ENCODE peak calls at places on chromosomes 3 and 15, in seven cellular contexts. M, X, T, O, D, J and Y are unnamed samples.

GRCh38 chr15:99732711-99733267 is 448 bp downstream of the LYSMD4 start:
- DNase-seq in M (no peak), X (peak; percentile 40), T (no peak), O (no peak), D (no peak), J (no peak), Y (no peak)

GRCh38 chr15:60093273-60094067 is 89.4 kb downstream of the FOXB1 start:
- DNase-seq in M (no peak), X (no peak), T (no peak), O (no peak), D (no peak), J (no peak), Y (no peak)

GRCh38 chr15:23372284-23372683 is 17.7 kb downstream of the GOLGA8S start:
- DNase-seq in M (no peak), X (no peak), T (no peak), O (no peak), D (no peak), J (no peak), Y (no peak)

GRCh38 chr3:139100821-139101220 is 56.1 kb upstream of the PRR23C start:
- DNase-seq in M (no peak), X (no peak), T (no peak), O (no peak), D (no peak), J (no peak), Y (no peak)

GRCh38 chr15:63544253-63545026 is 40.0 kb downstream of the USP3 start:
- DNase-seq in M (no peak), X (no peak), T (no peak), O (no peak), D (no peak), J (no peak), Y (no peak)

GRCh38 chr15:31083394-31083790 is 18.1 kb downstream of the TRPM1 start:
- DNase-seq in M (no peak), X (no peak), T (no peak), O (no peak), D (no peak), J (no peak), Y (peak; percentile 60)

GRCh38 chr15:66885281-66885915 is 180.0 kb upstream of the SMAD3 start:
- DNase-seq in M (no peak), X (no peak), T (no peak), O (no peak), D (no peak), J (no peak), Y (no peak)

GRCh38 chr3:159881828-159882309 is 106.8 kb upstream of the IL12A start:
- DNase-seq in M (peak; percentile 49), X (no peak), T (peak; percentile 60), O (no peak), D (no peak), J (no peak), Y (no peak)